ENCODE peak calls at places on chromosomes 16 and 17, in seven cellular contexts. U, Q, M, L, Y, H and F are unnamed samples.

GRCh38 chr17:10109146-10109545 is 89.3 kb downstream of the GAS7 start:
- DNase-seq in Q (no peak), Y (no peak), L (no peak), M (no peak), U (no peak), H (no peak), F (no peak)

GRCh38 chr17:66843606-66844005 is 8.7 kb downstream of the CACNG5 start:
- DNase-seq in H (no peak), M (no peak), U (no peak), Y (no peak), L (no peak), Q (no peak), F (no peak)

GRCh38 chr17:36773039-36773438 is 164.2 kb upstream of the LHX1 start:
- DNase-seq in U (no peak), Y (no peak), L (no peak), Q (no peak), M (no peak), H (no peak), F (no peak)

GRCh38 chr16:58661199-58661830 is 23.3 kb downstream of the SLC38A7 start:
- DNase-seq in M (peak), U (peak), H (peak), Q (no peak), L (peak), Y (peak), F (peak)

GRCh38 chr17:1813088-1813487 is 16.6 kb downstream of the SMYD4 start:
- DNase-seq in Q (no peak), Y (no peak), H (peak), M (no peak), U (no peak), L (peak), F (no peak)

GRCh38 chr16:84888450-84888849 is 68.7 kb downstream of the CRISPLD2 start:
- DNase-seq in Y (no peak), L (no peak), U (no peak), H (no peak), M (no peak), Q (no peak), F (no peak)

GRCh38 chr16:853981-854807 is 53.7 kb upstream of the GNG13 start:
- DNase-seq in L (no peak), H (no peak), Q (no peak), M (no peak), Y (no peak), U (no peak), F (no peak)

GRCh38 chr17:35169964-35170363 is 22.3 kb downstream of the UNC45B start:
- DNase-seq in M (no peak), Y (no peak), H (no peak), Q (no peak), L (no peak), U (no peak), F (no peak)

GRCh38 chr17:36703860-36704266 is 102.5 kb downstream of the MRM1 start:
- DNase-seq in Q (no peak), U (no peak), L (peak), M (no peak), H (peak), Y (no peak), F (no peak)

GRCh38 chr16:728890-729744 is 2.2 kb downstream of the HAGHL start:
- DNase-seq in L (no peak), Q (no peak), U (no peak), H (no peak), Y (no peak), M (no peak), F (no peak)

GRCh38 chr16:77234611-77235010 is 35.4 kb downstream of the SYCE1L start:
- DNase-seq in H (no peak), Q (no peak), Y (no peak), L (no peak), U (no peak), M (no peak), F (no peak)

GRCh38 chr17:2736956-2737355 is 12.5 kb downstream of the CCDC92B start:
- DNase-seq in Y (no peak), U (no peak), L (peak), H (no peak), Q (no peak), M (no peak), F (no peak)

GRCh38 chr17:27569257-27569722 is 61.7 kb upstream of the LGALS9 start:
- DNase-seq in H (peak), Y (no peak), U (no peak), L (peak), M (no peak), Q (no peak), F (no peak)

GRCh38 chr16:4010225-4011158 is 105.8 kb downstream of the ADCY9 start:
- DNase-seq in M (no peak), Y (no peak), H (no peak), Q (no peak), L (no peak), U (no peak), F (no peak)

GRCh38 chr17:75764711-75765421 is at the start of gene GALK1:
- DNase-seq in M (no peak), H (peak), Y (peak), Q (peak), U (no peak), L (peak), F (no peak)

GRCh38 chr16:86334062-86334461 is 176.3 kb upstream of the FOXF1 start:
- DNase-seq in H (no peak), Q (no peak), U (no peak), Y (no peak), L (no peak), M (no peak), F (no peak)

GRCh38 chr16:3475604-3476375 is 19.5 kb downstream of the C16orf90 start:
- DNase-seq in U (no peak), H (no peak), Y (no peak), M (no peak), L (no peak), Q (no peak), F (no peak)

GRCh38 chr17:76683011-76683755 is 27.6 kb downstream of the MXRA7 start:
- DNase-seq in L (no peak), M (no peak), Y (no peak), H (no peak), Q (no peak), U (no peak), F (no peak)

GRCh38 chr16:11249233-11250061 is 6.6 kb downstream of the SOCS1 start:
- DNase-seq in U (no peak), Y (no peak), H (no peak), M (no peak), L (no peak), Q (no peak), F (no peak)

GRCh38 chr16:11248133-11248532 is 7.9 kb downstream of the SOCS1 start:
- DNase-seq in L (no peak), M (no peak), U (no peak), Y (no peak), H (no peak), Q (no peak), F (no peak)

GRCh38 chr16:11251525-11252481 is 4.2 kb downstream of the SOCS1 start:
- DNase-seq in H (peak), Q (no peak), L (peak), M (peak), Y (no peak), U (no peak), F (no peak)

GRCh38 chr16:11250786-11251524 is 5.0 kb downstream of the SOCS1 start:
- DNase-seq in Y (no peak), M (no peak), Q (no peak), L (no peak), H (no peak), U (no peak), F (no peak)

GRCh38 chr16:11250091-11250785 is 5.8 kb downstream of the SOCS1 start:
- DNase-seq in U (no peak), H (no peak), L (no peak), Q (no peak), Y (no peak), M (peak), F (no peak)
- H3K4me3 ChIP-seq in U (no peak), H (no peak), L (no peak), Q (no peak), Y (no peak), M (no peak), F (no peak)

GRCh38 chr16:69497876-69498596 is 67.7 kb upstream of the NFAT5 start:
- DNase-seq in Q (no peak), Y (no peak), L (no peak), M (no peak), U (no peak), H (no peak), F (no peak)

GRCh38 chr16:69495821-69496220 is 69.9 kb upstream of the NFAT5 start:
- DNase-seq in Y (no peak), U (no peak), M (no peak), L (no peak), H (no peak), Q (no peak), F (no peak)

GRCh38 chr16:69496376-69496775 is 69.4 kb upstream of the NFAT5 start:
- DNase-seq in U (no peak), L (no peak), M (no peak), Q (no peak), Y (no peak), H (no peak), F (no peak)

GRCh38 chr16:69498926-69499325 is 66.8 kb upstream of the NFAT5 start:
- DNase-seq in M (no peak), Y (no peak), H (no peak), L (no peak), U (no peak), Q (no peak), F (no peak)

DNA sequence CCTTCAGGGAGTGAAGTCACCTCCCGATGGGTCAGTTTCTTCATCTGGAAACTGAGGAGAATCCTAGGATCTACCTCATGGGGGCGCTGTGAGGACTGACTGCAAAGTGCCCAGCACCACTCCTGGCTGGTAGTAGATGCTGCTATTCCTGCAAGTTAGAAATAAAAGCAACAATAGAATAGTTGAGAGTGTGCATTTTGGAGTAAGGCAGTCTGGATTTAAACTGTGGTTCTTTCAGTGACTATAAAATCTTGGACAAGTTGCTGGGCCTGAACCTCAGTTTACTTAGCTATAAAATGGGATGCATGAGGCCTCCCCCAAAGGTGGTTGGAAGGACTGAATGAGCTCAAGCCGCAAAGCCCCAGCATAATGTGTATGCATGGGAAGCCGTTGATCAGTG is 70.6 kb downstream of the CYB5B start:
- DNase-seq in H (no peak), U (no peak), L (no peak), Y (no peak), M (no peak), Q (no peak), F (no peak)
- TF ChIP-seq CTCF in H (peak), U (no peak), L (peak), Y (no peak), M (no peak), Q (no peak), F (peak)

GRCh38 chr16:66740010-66740409 is 11.4 kb downstream of the DYNC1LI2 start:
- DNase-seq in L (peak), H (peak), U (no peak), M (no peak), Q (no peak), Y (no peak), F (no peak)

GRCh38 chr16:66740533-66740932 is 10.9 kb downstream of the DYNC1LI2 start:
- DNase-seq in Y (no peak), M (no peak), H (peak), U (no peak), Q (no peak), L (no peak), F (no peak)

GRCh38 chr16:66742409-66742808 is 9.0 kb downstream of the DYNC1LI2 start:
- DNase-seq in L (peak), U (no peak), Y (no peak), H (no peak), M (no peak), Q (no peak), F (no peak)

GRCh38 chr16:66741971-66742396 is 9.4 kb downstream of the DYNC1LI2 start:
- DNase-seq in Y (no peak), U (no peak), Q (no peak), L (peak), H (no peak), M (no peak), F (no peak)

GRCh38 chr16:66741131-66741900 is 10.1 kb downstream of the DYNC1LI2 start:
- DNase-seq in U (peak), Q (peak), M (peak), H (peak), L (peak), Y (peak), F (peak)
- H3K4me3 ChIP-seq in U (no peak), Q (no peak), M (no peak), H (no peak), L (no peak), Y (peak), F (no peak)

DNA sequence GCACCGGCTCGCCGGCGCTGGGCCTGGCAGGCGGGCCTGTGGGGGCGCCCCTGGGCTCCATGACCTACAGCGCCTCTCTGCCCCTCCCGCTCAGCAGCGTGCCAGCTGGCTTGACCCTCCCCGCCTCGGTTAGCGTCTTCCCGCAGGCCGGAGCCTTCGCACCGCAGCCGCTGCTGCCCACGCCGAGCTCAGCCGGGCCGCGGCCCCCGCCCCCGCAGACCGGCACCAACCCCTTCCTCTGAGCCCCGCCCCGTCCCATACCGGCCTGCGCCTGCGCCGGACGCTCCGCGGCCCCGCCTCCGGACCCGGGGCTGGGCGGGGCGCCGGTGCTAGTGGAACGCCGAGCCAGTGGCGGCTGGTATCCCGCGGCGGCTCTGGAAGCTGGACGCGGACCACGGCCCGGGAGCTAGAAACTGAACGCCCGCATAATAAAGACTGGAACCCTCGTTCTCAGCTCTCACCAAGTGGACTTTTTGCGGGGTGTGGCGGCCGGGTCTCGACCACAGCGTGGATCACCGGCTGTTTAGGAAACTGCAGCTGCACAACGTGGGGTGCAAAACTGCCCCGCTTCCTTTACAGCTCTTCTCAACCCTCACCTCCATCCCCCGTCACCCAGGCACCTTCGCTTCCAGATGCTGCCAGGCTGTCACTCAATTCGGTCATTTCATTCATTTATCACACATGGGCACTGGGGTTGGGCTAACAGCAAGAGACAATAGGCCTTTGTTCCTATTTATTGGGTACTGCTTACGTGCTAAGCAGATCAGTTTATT is 4.9 kb upstream of the SPATA20 start:
- DNase-seq in U (peak), H (peak), L (peak), Q (peak), Y (peak), M (no peak), F (no peak)
- TF ChIP-seq CTCF in U (no peak), H (peak), L (peak), Q (peak), Y (peak), M (peak), F (peak)